ENCODE peak calls at places on chromosomes 12 and 14, in eight cellular contexts. O is astrocyte of the cerebellum, E is tibial nerve, R is left ventricle myocardium inferior, W is RWPE2, S is AG04450, U is foreskin fibroblast, Y is astrocyte of the spinal cord. B is an unnamed sample.

GRCh38 chr12:42483534-42483857 is 106.0 kb downstream of the PRICKLE1 start:
- DNase-seq in E (no peak), W (no peak), U (no peak), Y (no peak), R (peak; percentile 42), O (no peak), S (no peak), B (no peak)

GRCh38 chr14:60257862-60258261 is 8.8 kb downstream of the PPM1A start:
- DNase-seq in R (no peak), U (no peak), Y (no peak), W (no peak), O (no peak), E (no peak), S (no peak), B (no peak)

GRCh38 chr12:131902332-131903241 is 8.2 kb downstream of the ULK1 start:
- DNase-seq in E (no peak), W (no peak), U (no peak), R (no peak), S (no peak), O (no peak), Y (no peak), B (no peak)

GRCh38 chr12:62347922-62348650 is 87.9 kb downstream of the USP15 start:
- DNase-seq in U (peak; percentile 14), E (no peak), S (no peak), O (peak; percentile 18), R (no peak), W (no peak), Y (peak; percentile 60), B (no peak)

GRCh38 chr12:3204716-3205617 is 127.8 kb downstream of the TSPAN9 start:
- DNase-seq in Y (no peak), S (no peak), R (no peak), O (no peak), U (no peak), W (no peak), E (no peak), B (no peak)

GRCh38 chr12:18400186-18400585 is 138.9 kb downstream of the PIK3C2G start:
- DNase-seq in S (no peak), Y (peak; percentile 77), E (no peak), R (no peak), U (no peak), W (no peak), O (peak; percentile 74), B (no peak)

GRCh38 chr12:58249610-58250009 is 308.2 kb downstream of the ATP23 start:
- DNase-seq in E (no peak), U (no peak), W (no peak), O (no peak), S (no peak), Y (no peak), R (no peak), B (no peak)

GRCh38 chr12:29043069-29043468 is 106.0 kb upstream of the FAR2 start:
- DNase-seq in W (no peak), E (no peak), S (no peak), O (no peak), U (peak; percentile 77), Y (peak; percentile 54), R (no peak), B (no peak)

GRCh38 chr12:54935235-54935951 is 49.2 kb downstream of the TESPA1 start:
- DNase-seq in W (no peak), S (peak; percentile 60), Y (peak; percentile 91), U (peak; percentile 80), E (no peak), O (peak; percentile 63), R (no peak), B (peak; percentile 72)

GRCh38 chr14:53710615-53711014 is 246.0 kb downstream of the BMP4 start:
- DNase-seq in R (no peak), O (no peak), S (no peak), U (no peak), W (no peak), E (no peak), Y (no peak), B (no peak)

GRCh38 chr14:93195316-93195999 is 10.3 kb downstream of the LYSET start:
- DNase-seq in R (no peak), Y (no peak), W (no peak), O (no peak), E (no peak), U (no peak), S (no peak), B (no peak)

GRCh38 chr14:64612021-64612380 is 62.2 kb downstream of the PPP1R36 start:
- DNase-seq in S (peak; percentile 61), W (no peak), R (no peak), E (no peak), Y (peak; percentile 61), O (peak; percentile 12), U (peak; percentile 46), B (peak; percentile 56)

GRCh38 chr12:60257063-60257462 is 661.2 kb downstream of the SLC16A7 start:
- DNase-seq in R (no peak), W (no peak), Y (peak; percentile 80), E (no peak), U (peak; percentile 47), S (peak; percentile 59), O (peak; percentile 67), B (peak; percentile 52)

GRCh38 chr12:111180830-111181726 is 187.8 kb downstream of the PHETA1 start:
- DNase-seq in O (no peak), R (peak; percentile 69), W (no peak), U (peak; percentile 62), E (peak; percentile 79), Y (no peak), S (no peak), B (peak; percentile 5)

GRCh38 chr12:65637774-65638173 is 186.5 kb upstream of the HMGA2 start:
- DNase-seq in E (no peak), W (no peak), R (no peak), S (no peak), O (no peak), U (peak; percentile 70), Y (peak; percentile 61), B (no peak)

GRCh38 chr12:65638324-65638723 is 186.0 kb upstream of the HMGA2 start:
- DNase-seq in U (no peak), E (no peak), R (no peak), W (no peak), Y (no peak), O (no peak), S (no peak), B (no peak)

GRCh38 chr12:65643171-65643570 is 181.1 kb upstream of the HMGA2 start:
- DNase-seq in S (no peak), E (no peak), W (no peak), U (peak; percentile 65), O (no peak), Y (no peak), R (no peak), B (no peak)

GRCh38 chr12:65642006-65642695 is 182.1 kb upstream of the HMGA2 start:
- DNase-seq in S (no peak), O (no peak), Y (no peak), R (no peak), W (no peak), U (peak; percentile 55), E (no peak), B (no peak)

DNA sequence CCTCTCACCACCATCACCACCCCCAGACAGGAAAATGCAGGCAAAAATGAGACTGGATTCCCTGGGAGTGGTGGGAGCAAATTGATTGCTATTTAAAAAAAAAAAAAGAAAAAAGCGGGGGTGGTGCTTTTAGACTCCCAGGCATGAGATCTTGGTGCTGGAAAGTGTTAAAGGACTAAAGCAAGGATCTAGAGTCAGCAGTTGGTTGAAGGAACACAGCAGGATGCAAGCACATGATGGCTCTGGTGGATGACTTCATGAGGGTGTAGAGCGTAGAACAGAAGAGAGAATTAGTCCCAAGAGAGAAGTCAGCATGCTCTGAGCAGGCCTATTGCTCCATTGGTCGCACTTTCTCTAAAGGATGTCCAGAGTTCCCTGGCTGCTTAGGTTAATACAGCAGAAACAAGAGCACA is 183.8 kb upstream of the HMGA2 start:
- DNase-seq in S (no peak), Y (peak; percentile 89), W (no peak), O (no peak), U (peak; percentile 83), E (no peak), R (no peak), B (no peak)
- H3K4me3 ChIP-seq in S (no peak overlapping the region), Y (no peak overlapping the region), W (no peak overlapping the region), O (no peak overlapping the region), U (no peak overlapping the region), E (no peak overlapping the region), R (no peak overlapping the region), B (no peak overlapping the region)

GRCh38 chr14:76564471-76565119 is 188.7 kb downstream of the ESRRB start:
- DNase-seq in S (no peak), U (no peak), Y (no peak), R (no peak), O (no peak), W (no peak), E (no peak), B (no peak)
- TF ChIP-seq CTCF in S (no peak), U (no peak), Y (no peak), R (no peak), O (no peak), W (no peak), E (peak; percentile 25), B (peak; percentile 17)

DNA sequence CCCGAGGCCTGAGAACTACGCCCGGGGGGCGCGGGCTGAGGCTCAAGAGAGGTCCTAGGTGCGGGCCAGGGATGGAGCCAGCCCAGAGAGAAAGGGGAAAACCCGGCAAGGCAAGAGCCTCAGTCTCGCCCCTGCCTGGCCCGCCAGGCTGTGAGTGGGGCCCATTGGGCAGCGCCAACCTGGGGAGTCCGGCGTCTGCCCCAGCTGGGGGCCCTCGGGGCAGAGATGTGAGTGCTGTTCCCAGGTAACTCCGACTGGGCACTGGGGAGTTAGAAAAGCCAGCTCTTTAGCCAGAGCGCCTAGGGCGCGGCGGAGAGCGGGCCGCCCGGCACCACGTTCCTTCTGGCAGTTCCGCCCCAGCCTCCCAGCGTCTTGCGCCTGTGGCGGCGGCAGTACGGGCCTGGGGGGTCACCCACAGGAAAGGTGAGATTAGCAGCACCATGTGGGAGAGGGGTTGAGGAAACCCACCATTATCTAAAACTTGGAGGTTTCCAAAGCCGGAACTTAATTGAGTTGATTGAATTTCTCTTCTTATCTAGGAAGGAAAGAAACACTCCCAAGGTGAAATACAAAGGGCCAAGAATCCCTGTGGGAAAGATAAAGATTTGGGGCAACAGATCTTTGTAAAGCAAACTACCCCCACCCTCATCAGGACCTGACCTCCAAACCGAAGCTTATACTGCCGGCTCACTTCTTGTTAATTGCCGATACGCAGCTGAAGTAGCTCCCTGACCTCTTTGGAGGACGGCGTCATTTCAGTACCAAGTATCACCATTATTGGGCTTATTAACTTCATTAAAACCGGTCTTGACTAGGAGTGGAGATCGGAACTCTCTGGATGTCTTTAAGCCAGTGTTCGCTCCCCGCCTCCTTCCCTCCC is 11.6 kb downstream of the OTX2 start:
- DNase-seq in S (no peak), O (no peak), E (no peak), Y (no peak), R (no peak), W (no peak), U (no peak), B (no peak)
- H3K4me3 ChIP-seq in S (no peak overlapping the region), O (no peak overlapping the region), E (no peak overlapping the region), Y (no peak overlapping the region), R (peak overlapping the region; percentile 54), W (no peak overlapping the region), U (no peak overlapping the region), B (no peak overlapping the region)

DNA sequence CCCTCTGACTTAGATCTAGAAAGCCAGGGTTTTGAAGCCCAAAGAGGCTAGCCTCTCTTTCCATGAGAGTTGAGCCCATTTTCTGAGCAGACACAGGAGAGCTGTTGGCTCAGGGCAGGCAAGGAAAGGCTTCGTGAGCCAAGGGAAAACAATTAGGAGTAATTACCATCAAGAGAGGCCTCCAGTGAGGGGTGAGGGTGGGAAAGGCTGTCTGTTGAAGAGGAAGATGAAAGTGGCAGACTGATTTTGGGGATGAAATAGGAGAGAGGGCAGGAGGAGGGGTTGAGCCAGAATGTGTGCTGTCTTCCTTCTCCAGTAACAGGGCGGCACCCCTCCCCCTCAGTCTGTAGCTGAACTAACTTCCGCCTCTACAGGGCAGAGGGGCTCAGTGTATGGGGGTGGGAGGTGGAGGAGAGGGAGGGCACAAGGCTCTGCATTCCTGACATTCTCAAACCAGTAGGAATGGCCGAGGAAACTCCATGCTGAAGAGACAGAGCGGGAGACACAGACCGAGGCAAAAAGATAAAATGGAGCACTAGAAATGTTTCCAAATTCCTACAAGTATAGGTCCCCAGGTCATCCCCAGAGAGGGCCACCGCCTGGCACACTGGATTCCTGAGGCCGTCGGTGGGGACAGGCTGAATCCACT is 33.1 kb upstream of the COL2A1 start:
- DNase-seq in O (peak; percentile 4), W (no peak), S (peak; percentile 18), E (no peak), Y (peak; percentile 26), U (peak; percentile 6), R (no peak), B (peak; percentile 12)
- TF ChIP-seq CTCF in O (no peak), W (no peak), S (no peak), E (no peak), Y (no peak), U (no peak), R (no peak), B (no peak)